ENCODE peak calls at places on chromosomes 6 and 20, in four cellular contexts. F, W, Z and S are unnamed samples. For H3K27me3, the result is how much of the 10 kb centered on the place peaks cover.

GRCh38 chr20:53980101-53980500 is 90.3 kb downstream of the BCAS1 start:
- DNase-seq in Z (no peak), W (no peak), F (no peak), S (no peak)

GRCh38 chr6:6890400-6890858 is 217.3 kb upstream of the RREB1 start:
- DNase-seq in W (peak), Z (peak), F (no peak), S (no peak)

GRCh38 chr6:156650896-156651295 is 126.3 kb upstream of the ARID1B start:
- DNase-seq in W (no peak), F (no peak), Z (no peak), S (no peak)

GRCh38 chr6:96899019-96899418 is 1.3 kb upstream of the NDUFAF4 start:
- DNase-seq in Z (no peak), W (no peak), F (peak), S (no peak)

GRCh38 chr6:30889921-30890645 is 5.8 kb downstream of the DDR1 start:
- DNase-seq in F (no peak), Z (no peak), W (no peak), S (peak)

GRCh38 chr6:46011241-46012085 is 4.2 kb downstream of the CLIC5 start:
- DNase-seq in Z (peak), F (no peak), W (no peak), S (no peak)

GRCh38 chr20:59518881-59519706 is 85.2 kb upstream of the PHACTR3 start:
- DNase-seq in Z (peak), F (peak), W (peak), S (no peak)

GRCh38 chr20:36658300-36658699 is 12.3 kb upstream of the SLA2 start:
- DNase-seq in Z (no peak), W (no peak), F (no peak), S (no peak)

GRCh38 chr6:148724428-148724827 is 22.4 kb upstream of the UST start:
- DNase-seq in F (no peak), Z (no peak), W (no peak), S (no peak)

GRCh38 chr6:112879920-112880413 is 532.8 kb downstream of the RFPL4B start:
- DNase-seq in F (no peak), Z (peak), W (peak), S (peak)
- TF ChIP-seq CTCF in F (no peak), Z (no peak), W (peak), S (peak)

GRCh38 chr6:10384064-10384317 is 30.9 kb downstream of the TFAP2A start:
- DNase-seq in Z (no peak), W (no peak), F (no peak), S (no peak)

GRCh38 chr6:10381830-10382208 is 33.1 kb downstream of the TFAP2A start:
- DNase-seq in F (no peak), W (no peak), Z (no peak), S (no peak)

GRCh38 chr6:10383312-10384063 is 31.4 kb downstream of the TFAP2A start:
- DNase-seq in W (no peak), Z (no peak), F (peak), S (no peak)

GRCh38 chr6:10382322-10382721 is 32.6 kb downstream of the TFAP2A start:
- DNase-seq in F (no peak), Z (no peak), W (no peak), S (no peak)

DNA sequence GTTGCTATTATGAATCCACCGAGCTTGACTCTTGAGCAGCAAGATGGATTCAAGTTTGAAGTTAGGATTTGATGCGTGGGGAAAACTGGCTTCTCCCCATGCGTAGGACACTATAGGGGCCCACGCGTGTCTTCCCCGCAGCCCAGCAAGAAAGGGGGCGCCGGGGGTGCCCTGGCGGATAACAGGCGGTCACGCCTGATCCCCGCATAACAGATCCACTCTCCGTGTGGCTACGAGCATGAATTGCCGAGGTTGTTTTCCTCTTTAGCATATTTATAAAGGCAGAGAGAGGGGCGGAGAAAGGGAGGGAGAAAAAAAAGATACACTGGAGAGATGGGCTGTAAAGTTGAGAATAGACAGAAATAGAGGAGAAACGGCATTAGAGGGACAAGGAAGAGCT is 32.1 kb downstream of the TFAP2A start:
- DNase-seq in Z (no peak), F (no peak), W (no peak), S (no peak)
- H3K27me3 ChIP-seq in Z (half or more), F (under half), W (half or more), S (half or more)

DNA sequence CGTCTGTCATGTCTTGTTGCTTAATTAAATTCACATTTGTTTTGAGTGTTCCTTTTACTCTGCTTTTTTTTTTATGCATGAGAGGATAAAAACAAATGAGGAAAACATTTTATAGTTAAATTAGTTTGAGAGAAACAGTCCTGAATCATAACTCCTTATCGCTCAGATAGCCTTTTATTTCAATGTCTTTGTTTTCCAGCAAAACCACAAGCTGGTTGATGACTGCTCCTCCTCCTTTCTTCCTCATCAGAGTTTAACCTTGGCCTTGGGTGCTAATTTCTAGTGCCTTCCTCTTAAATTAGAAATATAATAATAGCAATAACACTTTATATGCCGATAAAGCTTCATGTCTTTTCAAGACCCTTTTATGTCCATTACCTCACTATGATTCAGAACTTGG is 3.1 kb downstream of the NOX3 start:
- DNase-seq in F (no peak), Z (no peak), W (no peak), S (no peak)
- H3K27ac ChIP-seq in F (no peak), Z (no peak), W (no peak), S (no peak)

DNA sequence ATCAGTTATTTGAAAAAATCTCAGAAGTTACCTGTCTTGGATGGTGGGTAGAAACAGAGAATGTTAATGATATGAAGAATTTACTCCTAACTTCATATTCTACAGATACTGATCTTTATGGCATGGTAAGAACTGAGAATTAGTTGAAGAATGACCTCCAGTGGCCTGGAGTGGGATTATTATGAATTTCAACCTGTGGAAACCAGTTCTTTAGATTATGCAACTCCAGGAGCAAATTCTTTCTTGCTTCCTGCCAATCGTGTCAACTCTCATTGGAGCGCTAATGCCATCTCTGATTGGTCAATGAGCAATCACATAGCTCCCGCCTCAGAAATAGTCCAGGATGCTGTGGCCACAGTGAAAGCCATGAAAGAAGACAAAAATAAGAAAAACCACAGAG is 40.6 kb downstream of the LYRM2 start:
- DNase-seq in F (no peak), Z (no peak), W (no peak), S (no peak)
- TF ChIP-seq CTCF in F (peak), Z (peak), W (no peak), S (no peak)

DNA sequence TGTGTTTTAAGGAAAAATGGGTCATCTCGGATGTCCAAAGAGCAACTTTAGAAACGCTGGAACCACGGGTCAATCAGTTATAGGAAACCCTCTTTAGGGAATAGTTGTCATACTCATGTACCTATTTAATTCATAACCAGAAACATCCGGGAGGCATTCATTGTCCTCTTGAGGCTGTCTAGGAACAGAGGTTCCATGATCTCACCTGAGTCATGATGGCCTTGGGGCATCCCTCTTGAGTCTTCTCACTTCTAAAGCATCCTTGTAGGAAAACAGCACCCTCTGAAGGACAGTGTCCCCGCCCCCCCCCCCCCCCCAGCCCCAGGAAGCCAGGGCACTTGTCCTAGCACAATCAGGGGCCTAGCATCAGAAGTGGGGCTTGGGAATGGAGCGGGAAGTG is 46.3 kb upstream of the CDH4 start:
- DNase-seq in F (no peak), W (no peak), Z (no peak), S (no peak)
- H3K27me3 ChIP-seq in F (under half), W (under half), Z (under half), S (under half)

GRCh38 chr20:37980876-37981275 is 52.4 kb downstream of the TTI1 start:
- DNase-seq in F (no peak), W (no peak), Z (no peak), S (no peak)
- H3K27ac ChIP-seq in F (no peak), W (no peak), Z (no peak), S (no peak)

GRCh38 chr20:44603327-44603726 is 20.9 kb downstream of the PKIG start:
- DNase-seq in W (no peak), Z (no peak), F (no peak), S (no peak)
- TF ChIP-seq CTCF in W (peak), Z (no peak), F (no peak), S (no peak)

GRCh38 chr20:2038161-2038560 is 44.3 kb upstream of the PDYN start:
- DNase-seq in F (no peak), Z (no peak), W (no peak), S (no peak)

GRCh38 chr20:2042400-2042799 is 48.5 kb upstream of the PDYN start:
- DNase-seq in F (no peak), W (no peak), Z (no peak), S (no peak)

GRCh38 chr20:2032168-2032567 is 38.3 kb upstream of the PDYN start:
- DNase-seq in F (no peak), Z (no peak), W (no peak), S (no peak)

GRCh38 chr20:2037296-2037914 is 43.5 kb upstream of the PDYN start:
- DNase-seq in Z (no peak), F (no peak), W (no peak), S (no peak)
- H3K27me3 ChIP-seq in Z (under half), F (half or more), W (under half), S (under half)

GRCh38 chr6:123551939-123552707 is 84.6 kb downstream of the TRDN start:
- DNase-seq in W (no peak), F (no peak), Z (no peak), S (no peak)

GRCh38 chr6:123547216-123547978 is 89.4 kb downstream of the TRDN start:
- DNase-seq in F (no peak), W (no peak), Z (no peak), S (no peak)

GRCh38 chr6:123550052-123550617 is 86.6 kb downstream of the TRDN start:
- DNase-seq in F (no peak), W (no peak), Z (no peak), S (no peak)

GRCh38 chr6:123546537-123546936 is 90.2 kb downstream of the TRDN start:
- DNase-seq in F (no peak), Z (no peak), W (no peak), S (no peak)
- H3K27ac ChIP-seq in F (no peak), Z (no peak), W (no peak), S (no peak)